ENCODE peak calls at places on chromosomes 12 and 14, in nine cellular contexts. G is fibroblast of lung, S is pancreas, T is thoracic aorta, H is Caco-2, X is transverse colon, U is upper lobe of right lung, K is HCT116, N is GM12865. Q is an unnamed sample.

GRCh38 chr12:46771268-46771837 is 54.4 kb downstream of the SLC38A4 start:
- DNase-seq in G (no peak), S (no peak), T (no peak), H (no peak), X (no peak), U (no peak), K (no peak), N (no peak), Q (no peak)

GRCh38 chr12:123741937-123742572 is 20.0 kb upstream of the DNAH10 start:
- DNase-seq in G (no peak), S (no peak), T (no peak), H (no peak), X (no peak), U (no peak), K (no peak), N (peak), Q (no peak)

GRCh38 chr12:71589478-71589881 is 74.2 kb downstream of the ZFC3H1 start:
- DNase-seq in G (no peak), S (no peak), T (no peak), H (no peak), X (no peak), U (no peak), K (no peak), N (peak), Q (no peak)

GRCh38 chr14:59320771-59321170 is 132.3 kb downstream of the DAAM1 start:
- DNase-seq in G (peak), S (no peak), T (no peak), H (no peak), X (no peak), U (no peak), K (no peak), N (no peak), Q (no peak)

GRCh38 chr12:32765906-32766305 is 10.2 kb upstream of the YARS2 start:
- DNase-seq in G (peak), S (no peak), T (no peak), H (no peak), X (no peak), U (no peak), K (no peak), N (no peak), Q (no peak)

GRCh38 chr12:119859241-119859640 is 17.9 kb downstream of the CIT start:
- DNase-seq in G (no peak), S (no peak), T (no peak), H (no peak), X (no peak), U (no peak), K (no peak), N (no peak), Q (no peak)

GRCh38 chr12:42129595-42130204 is 15.0 kb downstream of the GXYLT1 start:
- DNase-seq in G (peak), S (peak), T (no peak), H (peak), X (peak), U (no peak), K (peak), N (peak), Q (peak)

GRCh38 chr14:61581340-61581739 is 114.0 kb upstream of the HIF1A start:
- DNase-seq in G (no peak), S (no peak), T (no peak), H (peak), X (no peak), U (no peak), K (no peak), N (no peak), Q (no peak)

GRCh38 chr12:28114488-28114887 is 75.8 kb upstream of the CCDC91 start:
- DNase-seq in G (peak), S (no peak), T (no peak), H (no peak), X (no peak), U (no peak), K (no peak), N (no peak), Q (no peak)

GRCh38 chr12:119006749-119007148 is 25.4 kb downstream of the SRRM4 start:
- DNase-seq in G (no peak), S (no peak), T (no peak), H (no peak), X (no peak), U (no peak), K (no peak), N (no peak), Q (no peak)

GRCh38 chr12:44433647-44434046 is 442.5 kb downstream of the NELL2 start:
- DNase-seq in G (no peak), S (no peak), T (no peak), H (no peak), X (no peak), U (no peak), K (no peak), N (peak), Q (no peak)

GRCh38 chr14:58737511-58737910 is 99.7 kb downstream of the DACT1 start:
- DNase-seq in G (no peak), S (no peak), T (no peak), H (no peak), X (no peak), U (no peak), K (no peak), N (no peak), Q (no peak)

GRCh38 chr14:71212683-71213107 is 305.4 kb downstream of the PCNX1 start:
- DNase-seq in G (no peak), S (no peak), T (no peak), H (no peak), X (no peak), U (no peak), K (no peak), N (peak), Q (no peak)
- H3K4me3 ChIP-seq in G (no peak), S (no peak), T (no peak), H (no peak), X (no peak), U (no peak), K (no peak), N (no peak), Q (no peak)

DNA sequence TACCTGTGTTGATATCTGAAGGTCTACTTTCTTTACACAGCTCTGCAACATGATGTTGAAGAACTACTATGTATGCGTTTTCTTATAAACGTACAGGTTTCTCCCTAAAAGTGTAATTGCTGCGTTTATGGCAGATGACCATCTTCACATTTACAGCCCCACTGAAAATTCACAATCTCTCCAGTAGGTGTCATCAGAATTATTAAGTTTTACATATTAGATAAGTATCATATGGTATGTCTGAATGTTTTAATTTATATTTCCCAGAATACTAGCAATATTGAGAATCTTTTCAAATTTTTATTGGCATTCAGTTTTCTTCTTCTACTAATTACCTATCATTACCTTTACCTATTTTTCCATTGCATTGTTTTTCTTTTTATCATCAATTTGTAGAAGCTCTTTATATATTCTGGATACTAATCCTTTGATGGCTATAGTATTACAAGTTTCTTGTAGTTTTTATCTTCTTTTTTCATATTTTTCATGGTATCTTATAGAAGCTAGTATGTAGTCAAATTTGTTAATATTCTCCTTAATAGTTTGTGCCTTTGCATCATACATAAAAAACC is 123.5 kb downstream of the CAPZA3 start:
- DNase-seq in G (peak), S (no peak), T (no peak), H (no peak), X (no peak), U (no peak), K (peak), N (peak), Q (no peak)
- TF ChIP-seq CTCF in G (peak), S (peak), T (no peak), H (peak), X (peak), U (peak), K (peak), N (peak), Q (peak)

GRCh38 chr14:105389976-105390848 is 8.1 kb upstream of the TEX22 start:
- DNase-seq in G (no peak), S (no peak), T (no peak), H (no peak), X (no peak), U (no peak), K (no peak), N (no peak), Q (no peak)
- H3K4me3 ChIP-seq in G (no peak), S (no peak), T (no peak), H (no peak), X (no peak), U (no peak), K (no peak), N (no peak), Q (no peak)

GRCh38 chr14:91714805-91715204 is 17.1 kb downstream of the CATSPERB start:
- DNase-seq in G (no peak), S (no peak), T (no peak), H (no peak), X (no peak), U (no peak), K (no peak), N (peak), Q (no peak)
- TF ChIP-seq CTCF in G (no peak), S (no peak), T (no peak), H (peak), X (no peak), U (no peak), K (no peak), N (no peak), Q (no peak)

DNA sequence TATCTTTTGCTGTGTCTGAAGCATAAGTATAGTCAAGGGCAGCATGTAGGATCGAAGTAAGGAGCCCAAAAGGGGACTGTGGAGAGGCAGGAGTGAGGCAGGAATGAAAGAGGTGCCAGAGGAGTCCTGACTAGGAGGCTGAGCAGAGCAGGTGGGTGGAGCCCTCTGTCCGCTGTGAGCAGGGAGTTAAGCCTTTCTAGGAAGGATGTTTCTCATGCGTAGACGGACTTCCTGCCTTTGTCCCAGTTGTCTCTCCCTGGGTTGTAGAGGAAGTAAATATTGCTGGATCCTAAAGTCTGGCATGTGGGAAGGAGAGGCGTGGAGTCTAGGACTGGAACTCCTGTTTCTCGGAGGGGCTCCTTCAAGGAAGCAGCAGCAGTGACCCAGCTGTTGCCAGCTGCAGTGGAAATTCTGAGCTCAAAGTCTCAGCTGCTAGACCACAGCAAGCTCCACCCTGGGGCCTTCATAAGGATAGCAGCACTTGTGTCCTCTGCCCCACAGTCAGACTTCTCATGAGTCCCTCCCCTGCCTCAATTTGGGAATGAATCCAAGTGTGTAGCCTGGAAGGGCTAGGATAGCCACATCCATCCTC is 44.0 kb downstream of the RBMS2 start:
- DNase-seq in G (peak), S (peak), T (no peak), H (no peak), X (peak), U (peak), K (no peak), N (peak), Q (no peak)
- H3K4me3 ChIP-seq in G (no peak), S (no peak), T (peak), H (no peak), X (no peak), U (peak), K (no peak), N (no peak), Q (no peak)

GRCh38 chr12:14937689-14938088 is 648 bp downstream of the ERP27 start:
- DNase-seq in G (no peak), S (peak), T (no peak), H (no peak), X (no peak), U (no peak), K (peak), N (peak), Q (no peak)
- TF ChIP-seq CTCF in G (no peak), S (peak), T (no peak), H (peak), X (no peak), U (no peak), K (peak), N (peak), Q (no peak)

DNA sequence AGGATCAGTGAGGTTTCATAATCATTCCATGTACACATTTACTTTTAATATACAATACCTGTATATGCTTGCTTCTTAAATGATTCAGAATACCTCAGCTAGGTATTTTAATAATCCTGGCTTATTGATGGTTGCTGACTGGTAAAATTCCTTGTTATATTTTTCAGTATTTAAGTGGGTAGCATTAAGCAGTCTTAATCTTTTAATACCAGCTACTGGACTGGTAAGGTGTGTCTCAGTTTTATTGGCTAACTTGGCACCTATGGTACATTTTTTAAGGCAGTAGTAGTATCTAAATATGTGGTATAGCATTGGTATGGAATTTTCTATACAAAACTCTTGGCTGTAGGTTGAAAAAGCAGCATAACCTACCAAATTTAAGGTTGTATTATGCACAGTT is 96.6 kb downstream of the RAD52 start:
- DNase-seq in G (no peak), S (no peak), T (no peak), H (no peak), X (no peak), U (no peak), K (no peak), N (no peak), Q (no peak)
- H3K4me3 ChIP-seq in G (no peak), S (no peak), T (no peak), H (no peak), X (no peak), U (no peak), K (no peak), N (no peak), Q (no peak)

Q was measured in PC-9.